ENCODE peak calls at places on chromosomes 1 and 21, in ten cellular contexts. O, J, P, N, Z, Y, C, S, G and A are unnamed samples.

GRCh38 chr1:20439282-20439681 is 46.7 kb downstream of the CAMK2N1 start:
- DNase-seq in O (no peak), J (no peak), P (no peak), N (no peak), Z (no peak), Y (no peak), C (peak), S (no peak), G (no peak), A (no peak)

GRCh38 chr1:3671371-3672180 is 19.3 kb downstream of the TP73 start:
- DNase-seq in O (no peak), J (peak), P (no peak), N (peak), Z (no peak), Y (no peak), C (no peak), S (no peak), G (no peak), A (no peak)

GRCh38 chr1:226717256-226717909 is 21.7 kb downstream of the ITPKB start:
- DNase-seq in O (no peak), J (peak), P (no peak), N (no peak), Z (no peak), Y (no peak), C (no peak), S (no peak), G (no peak), A (no peak)

GRCh38 chr1:12594966-12595838 is 22.8 kb downstream of the DHRS3 start:
- DNase-seq in O (no peak), J (peak), P (no peak), N (peak), Z (no peak), Y (no peak), C (peak), S (peak), G (no peak), A (no peak)

GRCh38 chr1:160125761-160126160 is 10.2 kb downstream of the ATP1A2 start:
- DNase-seq in O (no peak), J (no peak), P (no peak), N (no peak), Z (no peak), Y (no peak), C (no peak), S (no peak), G (no peak), A (no peak)

GRCh38 chr1:173056355-173056754 is 5.6 kb upstream of the TNFSF18 start:
- DNase-seq in O (no peak), J (no peak), P (no peak), N (no peak), Z (no peak), Y (no peak), C (no peak), S (no peak), G (no peak), A (no peak)

GRCh38 chr1:2559509-2560298 is 3.5 kb downstream of the TNFRSF14 start:
- DNase-seq in O (no peak), J (no peak), P (no peak), N (no peak), Z (no peak), Y (no peak), C (no peak), S (no peak), G (no peak), A (no peak)

GRCh38 chr1:29973406-29973805 is 737.1 kb downstream of the PTPRU start:
- DNase-seq in O (no peak), J (no peak), P (no peak), N (no peak), Z (no peak), Y (no peak), C (no peak), S (no peak), G (no peak), A (no peak)

GRCh38 chr1:234144866-234145265 is 228.4 kb upstream of the COA6 start:
- DNase-seq in O (no peak), J (no peak), P (no peak), N (no peak), Z (no peak), Y (no peak), C (no peak), S (no peak), G (no peak), A (no peak)

GRCh38 chr1:230104395-230105244 is 37.6 kb downstream of the GALNT2 start:
- DNase-seq in O (peak), J (peak), P (peak), N (peak), Z (peak), Y (peak), C (peak), S (peak), G (peak), A (no peak)

GRCh38 chr1:60428161-60428560 is 354.6 kb upstream of the C1orf87 start:
- DNase-seq in O (no peak), J (no peak), P (no peak), N (no peak), Z (no peak), Y (no peak), C (peak), S (no peak), G (no peak), A (no peak)

GRCh38 chr1:59412705-59413326 is 115.9 kb downstream of the FGGY start:
- DNase-seq in O (no peak), J (no peak), P (no peak), N (no peak), Z (no peak), Y (no peak), C (no peak), S (no peak), G (no peak), A (no peak)

GRCh38 chr1:12469493-12469892 is 148.5 kb downstream of the DHRS3 start:
- DNase-seq in O (no peak), J (no peak), P (no peak), N (no peak), Z (no peak), Y (no peak), C (no peak), S (no peak), G (no peak), A (no peak)

GRCh38 chr1:169484683-169485426 is 889 bp downstream of the SLC19A2 start:
- DNase-seq in O (no peak), J (peak), P (no peak), N (peak), Z (no peak), Y (peak), C (peak), S (no peak), G (no peak), A (no peak)

GRCh38 chr1:179447489-179447888 is 81.7 kb downstream of the AXDND1 start:
- DNase-seq in O (no peak), J (no peak), P (peak), N (no peak), Z (no peak), Y (no peak), C (peak), S (no peak), G (no peak), A (no peak)

GRCh38 chr1:161233102-161233501 is 4.9 kb downstream of the NR1I3 start:
- DNase-seq in O (no peak), J (no peak), P (no peak), N (no peak), Z (no peak), Y (no peak), C (no peak), S (no peak), G (no peak), A (no peak)

GRCh38 chr1:35881850-35882273 is 1.1 kb upstream of the AGO1 start:
- DNase-seq in O (no peak), J (no peak), P (no peak), N (no peak), Z (no peak), Y (no peak), C (no peak), S (no peak), G (no peak), A (no peak)

GRCh38 chr1:47963093-47963492 is 34.1 kb downstream of the TRABD2B start:
- DNase-seq in O (no peak), J (no peak), P (no peak), N (no peak), Z (no peak), Y (no peak), C (no peak), S (no peak), G (no peak), A (no peak)

GRCh38 chr1:30058966-30059365 is 664.4 kb downstream of the MATN1 start:
- DNase-seq in O (no peak), J (no peak), P (no peak), N (no peak), Z (peak), Y (no peak), C (peak), S (no peak), G (no peak), A (no peak)

GRCh38 chr21:46117586-46118304 is 19.8 kb downstream of the COL6A2 start:
- DNase-seq in O (no peak), J (peak), P (no peak), N (peak), Z (no peak), Y (peak), C (no peak), S (no peak), G (no peak), A (no peak)

GRCh38 chr1:204406621-204407020 is 5.0 kb downstream of the PPP1R15B start:
- DNase-seq in O (no peak), J (no peak), P (no peak), N (no peak), Z (no peak), Y (no peak), C (no peak), S (no peak), G (no peak), A (no peak)

GRCh38 chr1:55288245-55288644 is 73.1 kb upstream of the USP24 start:
- DNase-seq in O (no peak), J (peak), P (no peak), N (peak), Z (no peak), Y (no peak), C (no peak), S (no peak), G (no peak), A (no peak)